ENCODE peak calls at places on chromosome 13, in ten cellular contexts. D is amniotic stem cell, N is NCI-H1105, F is progenitor cell of endocrine pancreas, R is T-cell, Z is uterus, U is neuronal stem cell, G is GM23248, H is anterior cingulate cortex, T is A549. E is an unnamed sample.

GRCh38 chr13:35617420-35617819 is 140.9 kb upstream of the MAB21L1 start:
- DNase-seq in D (no peak), N (no peak), F (no peak), R (no peak), Z (no peak), U (no peak), G (no peak), H (no peak), T (no peak), E (no peak)

GRCh38 chr13:60765700-60766411 is 368.8 kb downstream of the TDRD3 start:
- DNase-seq in D (no peak), N (no peak), F (no peak), R (no peak), Z (no peak), U (no peak), G (no peak), H (no peak), T (no peak), E (no peak)

GRCh38 chr13:47611664-47612288 is 389.3 kb downstream of the SUCLA2 start:
- DNase-seq in D (no peak), N (no peak), F (no peak), R (no peak), Z (no peak), U (no peak), G (peak; percentile 22), H (no peak), T (no peak), E (no peak)

GRCh38 chr13:113652404-113653263 is 5.4 kb downstream of the ATP4B start:
- DNase-seq in D (no peak), N (no peak), F (no peak), R (no peak), Z (peak; percentile 6), U (no peak), G (no peak), H (no peak), T (no peak), E (no peak)

GRCh38 chr13:32722340-32722739 is 136.1 kb downstream of the PDS5B start:
- DNase-seq in D (no peak), N (no peak), F (no peak), R (no peak), Z (no peak), U (no peak), G (no peak), H (no peak), T (no peak), E (no peak)

GRCh38 chr13:99217461-99218101 is 16.9 kb downstream of the UBAC2 start:
- DNase-seq in D (no peak), N (no peak), F (no peak), R (no peak), Z (no peak), U (no peak), G (no peak), H (no peak), T (no peak), E (no peak)

GRCh38 chr13:50720856-50721663 is 122.4 kb downstream of the DLEU7 start:
- DNase-seq in D (no peak), N (no peak), F (no peak), R (no peak), Z (no peak), U (no peak), G (peak; percentile 19), H (no peak), T (no peak), E (no peak)

GRCh38 chr13:113671066-113672001 is 4.3 kb downstream of the GRK1 start:
- DNase-seq in D (no peak), N (no peak), F (no peak), R (no peak), Z (peak; percentile 11), U (no peak), G (no peak), H (no peak), T (no peak), E (no peak)

GRCh38 chr13:31638577-31638976 is 100.7 kb upstream of the RXFP2 start:
- DNase-seq in D (peak; percentile 49), N (no peak), F (no peak), R (no peak), Z (no peak), U (no peak), G (peak; percentile 94), H (no peak), T (no peak), E (no peak)

GRCh38 chr13:49652691-49653305 is 24.5 kb downstream of the ARL11 start:
- DNase-seq in D (no peak), N (peak; percentile 34), F (no peak), R (no peak), Z (no peak), U (peak; percentile 36), G (peak; percentile 50), H (no peak), T (peak; percentile 58), E (no peak)